ENCODE peak calls at places on chromosomes 16 and 17, in six cellular contexts. T is neural progenitor cell, I is mammary epithelial cell, M is H9, H is DND-41, G is K562. O is an unnamed sample.
A peak's percentile ranks its signal among the peaks of the same experiment; 100 is the strongest.

GRCh38 chr17:76498886-76499667 is 2.1 kb downstream of the RHBDF2 start:
- DNase-seq in T (no peak), I (peak; percentile 40), H (no peak), G (no peak), M (no peak), O (peak; percentile 9)

GRCh38 chr16:31118223-31119155 is 1.0 kb downstream of the KAT8 start:
- DNase-seq in M (no peak), G (no peak), H (no peak), I (peak; percentile 97), T (no peak), O (no peak)

GRCh38 chr17:70034158-70034557 is 40.9 kb upstream of the KCNJ16 start:
- DNase-seq in H (no peak), T (no peak), I (no peak), M (no peak), G (no peak), O (no peak)

GRCh38 chr17:57629886-57630285 is 115.2 kb downstream of the CCDC182 start:
- DNase-seq in I (no peak), H (no peak), M (no peak), T (no peak), G (no peak), O (no peak)

GRCh38 chr17:65668211-65668610 is 106.8 kb upstream of the AXIN2 start:
- DNase-seq in I (no peak), T (no peak), G (no peak), M (no peak), H (no peak), O (no peak)

GRCh38 chr16:75733305-75734141 is 7.2 kb upstream of the CPHXL start:
- DNase-seq in H (no peak), M (no peak), I (no peak), T (peak; percentile 64), G (no peak), O (peak; percentile 70)

GRCh38 chr17:15501282-15501681 is 33.9 kb upstream of the CDRT4 start:
- DNase-seq in H (no peak), T (no peak), M (no peak), I (no peak), G (no peak), O (no peak)

GRCh38 chr17:50458290-50458689 is 10.4 kb downstream of the CHAD start:
- DNase-seq in H (no peak), G (no peak), M (no peak), T (no peak), I (peak; percentile 19), O (no peak)

GRCh38 chr17:15649861-15650391 is 30.4 kb upstream of the FBXW10B start:
- DNase-seq in T (no peak), H (no peak), M (no peak), G (peak; percentile 1), I (peak; percentile 65), O (no peak)

GRCh38 chr17:80353718-80354275 is 61.2 kb upstream of the ENDOV start:
- DNase-seq in H (no peak), G (no peak), I (no peak), M (no peak), T (no peak), O (no peak)

GRCh38 chr17:37068266-37068665 is 119.5 kb downstream of the AATF start:
- DNase-seq in H (no peak), T (no peak), I (no peak), M (no peak), G (no peak), O (no peak)

GRCh38 chr17:1173456-1174370 is 6.1 kb downstream of the ABR start:
- DNase-seq in I (no peak), G (no peak), T (no peak), M (no peak), H (no peak), O (no peak)

GRCh38 chr16:64534180-64534780 is 587.6 kb downstream of the CDH11 start:
- DNase-seq in M (no peak), H (no peak), T (no peak), G (no peak), I (no peak), O (no peak)

GRCh38 chr17:21452377-21453143 is 76.4 kb downstream of the KCNJ12 start:
- DNase-seq in I (peak; percentile 57), G (peak; percentile 23), M (peak; percentile 80), T (peak; percentile 57), H (no peak), O (peak; percentile 43)

GRCh38 chr17:43712397-43712796 is 46.2 kb downstream of the SOST start:
- DNase-seq in H (no peak), T (no peak), I (no peak), M (no peak), G (no peak), O (no peak)

GRCh38 chr16:2960183-2961010 is 3.7 kb upstream of the KREMEN2 start:
- DNase-seq in M (peak; percentile 27), G (no peak), I (no peak), H (no peak), T (no peak), O (no peak)

GRCh38 chr17:50468120-50469004 is at the start of gene CHAD:
- DNase-seq in I (no peak), T (peak; percentile 54), M (peak; percentile 61), G (peak; percentile 68), H (no peak), O (no peak)

GRCh38 chr17:962166-962565 is 17.4 kb downstream of the NXN start:
- DNase-seq in I (no peak), M (no peak), G (no peak), T (no peak), H (no peak), O (no peak)

GRCh38 chr16:27470567-27471431 is 68.8 kb downstream of the IL21R start:
- DNase-seq in G (peak; percentile 47), T (no peak), I (no peak), M (no peak), H (no peak), O (no peak)

GRCh38 chr16:4233431-4233830 is 8.4 kb downstream of the SRL start:
- DNase-seq in H (no peak), M (no peak), G (no peak), T (no peak), I (no peak), O (no peak)

GRCh38 chr17:42146911-42147607 is 7.7 kb downstream of the RAB5C start:
- DNase-seq in M (no peak), H (no peak), G (no peak), I (no peak), T (no peak), O (no peak)

GRCh38 chr17:882827-883585 is 96.6 kb downstream of the NXN start:
- DNase-seq in G (no peak), M (peak; percentile 75), T (peak; percentile 37), H (no peak), I (peak; percentile 68), O (no peak)

GRCh38 chr16:88284101-88284500 is 98.7 kb upstream of the ZNF469 start:
- DNase-seq in T (no peak), I (no peak), H (no peak), M (no peak), G (no peak), O (no peak)
- H3K9me3 ChIP-seq in T (peaks cover 4% of the 10 kb centered on the region), I (peaks cover 22% of the 10 kb centered on the region), H (peaks cover 23% of the 10 kb centered on the region), M (peaks cover 31% of the 10 kb centered on the region), G (no peaks in the 10 kb centered on the region), O (no peaks in the 10 kb centered on the region)

GRCh38 chr17:82912571-82913089 is 72.8 kb upstream of the ZNF750 start:
- DNase-seq in I (no peak), H (no peak), G (no peak), M (no peak), T (no peak), O (no peak)

GRCh38 chr17:82915697-82916027 is 75.8 kb upstream of the ZNF750 start:
- DNase-seq in H (no peak), I (no peak), T (no peak), M (no peak), G (no peak), O (no peak)

GRCh38 chr17:82914375-82914774 is 74.6 kb upstream of the ZNF750 start:
- DNase-seq in T (no peak), H (no peak), G (no peak), M (no peak), I (no peak), O (no peak)

GRCh38 chr17:82913304-82914043 is 73.7 kb upstream of the ZNF750 start:
- DNase-seq in M (no peak), G (no peak), T (peak; percentile 27), H (no peak), I (no peak), O (peak; percentile 48)

DNA sequence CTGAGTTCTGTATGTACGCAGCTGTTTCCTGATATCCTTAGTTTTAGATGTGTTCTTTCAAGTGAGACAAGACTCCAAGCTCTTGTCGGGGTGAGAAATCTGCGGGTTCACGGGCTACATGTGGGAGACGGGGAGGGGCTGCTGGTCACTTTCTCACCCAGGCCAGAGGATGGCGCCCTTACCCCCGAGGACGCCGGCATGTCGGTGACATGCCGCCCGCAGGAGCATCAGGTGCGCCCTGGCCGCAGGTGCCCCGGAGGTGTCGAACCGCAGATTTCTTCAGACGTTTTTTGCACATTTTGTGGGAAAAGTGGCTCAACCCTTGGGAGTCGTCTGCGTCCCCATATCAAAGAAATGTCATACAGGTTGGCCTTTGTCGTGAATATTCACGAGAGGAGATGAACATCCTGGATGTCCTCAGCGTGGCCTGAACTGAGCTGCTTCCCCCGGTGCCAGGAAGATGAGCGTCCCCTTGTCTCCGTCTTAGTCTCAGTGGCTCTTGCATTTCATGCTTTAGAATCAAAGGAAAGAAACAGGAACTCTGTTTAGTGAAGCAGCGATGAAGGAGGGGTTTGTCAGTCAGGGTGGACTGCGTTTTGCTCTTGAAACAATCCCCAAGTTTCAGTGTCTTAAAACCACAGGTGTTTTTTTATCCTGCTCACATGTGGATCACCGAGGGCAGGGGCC is 75.3 kb upstream of the ZNF750 start:
- DNase-seq in H (no peak), G (no peak), M (peak; percentile 61), T (no peak), I (no peak), O (no peak)
- TF ChIP-seq CTCF in H (peak; percentile 40), G (peak; percentile 43), M (peak; percentile 53), T (peak; percentile 32), I (peak; percentile 12), O (peak; percentile 61)

GRCh38 chr16:88058817-88059216 is 107.6 kb downstream of the BANP start:
- DNase-seq in H (no peak), I (no peak), T (peak; percentile 1), M (no peak), G (no peak), O (no peak)
- H3K27ac ChIP-seq in H (no peak overlapping the region), I (no peak overlapping the region), T (no peak overlapping the region), M (no peak overlapping the region), G (no peak overlapping the region), O (no peak overlapping the region)

GRCh38 chr17:5182597-5183409 is 8.9 kb downstream of the ZNF594 start:
- DNase-seq in H (no peak), M (no peak), T (no peak), I (no peak), G (no peak), O (no peak)
- H3K9me3 ChIP-seq in H (peaks cover 83% of the 10 kb centered on the region), M (peaks cover 89% of the 10 kb centered on the region), T (peaks cover 95% of the 10 kb centered on the region), I (peaks cover 81% of the 10 kb centered on the region), G (peaks cover 27% of the 10 kb centered on the region), O (peaks cover 78% of the 10 kb centered on the region)

GRCh38 chr16:72811188-72811720 is 236.7 kb downstream of the ZFHX3 start:
- DNase-seq in G (no peak), I (no peak), M (no peak), H (no peak), T (no peak), O (no peak)

GRCh38 chr16:72814226-72814625 is 233.7 kb downstream of the ZFHX3 start:
- DNase-seq in T (no peak), G (no peak), H (no peak), I (no peak), M (no peak), O (no peak)

GRCh38 chr16:72810480-72810879 is 237.4 kb downstream of the ZFHX3 start:
- DNase-seq in H (no peak), G (no peak), T (no peak), I (no peak), M (no peak), O (no peak)

GRCh38 chr16:72811867-72812266 is 236.1 kb downstream of the ZFHX3 start:
- DNase-seq in H (no peak), T (no peak), G (no peak), I (no peak), M (no peak), O (no peak)

GRCh38 chr16:72812651-72813050 is 235.3 kb downstream of the ZFHX3 start:
- DNase-seq in G (no peak), I (no peak), H (no peak), T (no peak), M (no peak), O (no peak)
- TF ChIP-seq CTCF in G (no peak), I (no peak), H (no peak), T (no peak), M (no peak), O (no peak)